ENCODE peak calls at places on chromosomes 11 and 22, in six cellular contexts. F is GM12878, Q is HCT116, B is GM23338, Y is HepG2, L is K562. S is an unnamed sample.

GRCh38 chr11:60263434-60263833 is 17.0 kb upstream of the MS4A4A start:
- DNase-seq in F (no peak), Q (no peak), B (no peak), Y (no peak), L (no peak), S (no peak)

GRCh38 chr11:3959015-3959917 is 103.8 kb downstream of the STIM1 start:
- DNase-seq in F (no peak), Q (no peak), B (peak; percentile 76), Y (peak; percentile 86), L (peak; percentile 41), S (no peak)

GRCh38 chr11:63490551-63491239 is at the start of gene PLAAT5:
- DNase-seq in F (no peak), Q (no peak), B (peak; percentile 81), Y (no peak), L (no peak), S (no peak)

GRCh38 chr11:26044389-26044788 is 287.5 kb upstream of the ANO3 start:
- DNase-seq in F (no peak), Q (no peak), B (no peak), Y (no peak), L (no peak), S (no peak)

GRCh38 chr11:79007811-79008294 is 433.0 kb downstream of the TENM4 start:
- DNase-seq in F (no peak), Q (no peak), B (no peak), Y (no peak), L (no peak), S (no peak)

GRCh38 chr11:120131941-120132644 is 5.8 kb downstream of the TRIM29 start:
- DNase-seq in F (no peak), Q (no peak), B (no peak), Y (peak; percentile 25), L (no peak), S (no peak)

GRCh38 chr22:39135092-39135896 is 17.2 kb downstream of the CBX7 start:
- DNase-seq in F (no peak), Q (peak; percentile 7), B (peak; percentile 91), Y (peak; percentile 55), L (peak; percentile 70), S (no peak)

GRCh38 chr11:45162064-45162375 is 15.6 kb downstream of the PRDM11 start:
- DNase-seq in F (no peak), Q (no peak), B (no peak), Y (no peak), L (no peak), S (no peak)

GRCh38 chr11:102799656-102800339 is 1.8 kb upstream of the MMP1 start:
- DNase-seq in F (no peak), Q (no peak), B (no peak), Y (no peak), L (no peak), S (no peak)

GRCh38 chr11:129249923-129250322 is 57.8 kb upstream of the ARHGAP32 start:
- DNase-seq in F (no peak), Q (no peak), B (no peak), Y (no peak), L (no peak), S (no peak)

GRCh38 chr11:120130991-120131760 is 6.7 kb downstream of the TRIM29 start:
- DNase-seq in F (no peak), Q (no peak), B (no peak), Y (no peak), L (no peak), S (no peak)

GRCh38 chr11:20364412-20364792 is 888 bp downstream of the HTATIP2 start:
- DNase-seq in F (no peak), Q (no peak), B (no peak), Y (no peak), L (peak; percentile 42), S (no peak)

GRCh38 chr11:3969613-3970012 is 114.1 kb downstream of the STIM1 start:
- DNase-seq in F (no peak), Q (no peak), B (no peak), Y (no peak), L (no peak), S (no peak)

GRCh38 chr11:45885274-45885920 is at the start of gene MAPK8IP1:
- DNase-seq in F (no peak), Q (no peak), B (peak; percentile 88), Y (peak; percentile 47), L (peak; percentile 98), S (no peak)

GRCh38 chr22:33240901-33241300 is 182.7 kb upstream of the SYN3 start:
- DNase-seq in F (no peak), Q (no peak), B (no peak), Y (no peak), L (no peak), S (no peak)

GRCh38 chr11:76824980-76825725 is 35.6 kb upstream of the ACER3 start:
- DNase-seq in F (no peak), Q (no peak), B (no peak), Y (no peak), L (no peak), S (no peak)

GRCh38 chr22:39481595-39481994 is 20.5 kb upstream of the MIEF1 start:
- DNase-seq in F (no peak), Q (no peak), B (no peak), Y (no peak), L (no peak), S (no peak)

GRCh38 chr11:11860103-11860979 is 18.6 kb downstream of the USP47 start:
- DNase-seq in F (no peak), Q (no peak), B (no peak), Y (no peak), L (no peak), S (no peak)

GRCh38 chr11:2302280-2302843 is 549 bp downstream of the TSPAN32 start:
- DNase-seq in F (no peak), Q (no peak), B (no peak), Y (no peak), L (peak; percentile 53), S (no peak)

GRCh38 chr11:75263944-75264349 is 23.4 kb downstream of the TPBGL start:
- DNase-seq in F (no peak), Q (no peak), B (no peak), Y (no peak), L (no peak), S (no peak)

GRCh38 chr11:19821993-19822392 is 109.4 kb downstream of the NAV2 start:
- DNase-seq in F (no peak), Q (no peak), B (no peak), Y (no peak), L (no peak), S (no peak)

GRCh38 chr11:11476499-11476898 is 123.4 kb upstream of the CSNK2A3 start:
- DNase-seq in F (no peak), Q (no peak), B (no peak), Y (no peak), L (no peak), S (no peak)

GRCh38 chr11:64563966-64564365 is 27.1 kb upstream of the SLC22A12 start:
- DNase-seq in F (no peak), Q (no peak), B (no peak), Y (no peak), L (no peak), S (no peak)

GRCh38 chr22:25364281-25364680 is 144.8 kb downstream of the CRYBB2 start:
- DNase-seq in F (no peak), Q (no peak), B (no peak), Y (no peak), L (no peak), S (no peak)

GRCh38 chr11:30960387-30960992 is 374.3 kb upstream of the MPPED2 start:
- DNase-seq in F (no peak), Q (peak; percentile 35), B (peak; percentile 73), Y (peak; percentile 44), L (no peak), S (peak; percentile 10)

GRCh38 chr11:69074786-69075185 is 26.1 kb downstream of the TPCN2 start:
- DNase-seq in F (no peak), Q (no peak), B (no peak), Y (no peak), L (no peak), S (no peak)

GRCh38 chr22:36979016-36979415 is 40.2 kb downstream of the TST start:
- DNase-seq in F (no peak), Q (no peak), B (no peak), Y (no peak), L (no peak), S (no peak)
- TF ChIP-seq REST in F (no peak), Q (no peak), B (no peak), Y (no peak), L (no peak), S (no peak)

DNA sequence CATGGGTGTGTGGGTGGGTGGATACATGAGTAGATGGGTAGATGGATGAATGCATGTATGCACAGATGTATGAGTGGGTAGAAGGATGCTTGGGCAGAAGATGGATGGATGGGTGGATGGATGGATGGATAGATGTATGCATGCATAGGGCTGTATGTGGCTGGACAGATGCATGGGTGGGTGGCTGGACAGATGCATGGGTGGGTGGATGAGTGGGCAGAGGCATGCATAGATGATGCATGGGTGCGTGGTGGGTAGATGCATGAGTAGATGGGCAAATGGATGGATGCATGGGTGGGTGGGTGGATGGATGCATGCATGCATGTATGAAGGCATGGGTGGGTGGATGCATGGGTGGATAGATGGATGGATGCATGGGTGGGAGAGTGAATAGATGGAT is 6.8 kb upstream of the CD248 start:
- DNase-seq in F (no peak), Q (no peak), B (no peak), Y (no peak), L (no peak), S (no peak)
- H3K4me1 ChIP-seq in F (peaks cover 8% of the 10 kb centered on the region), Q (peaks cover 44% of the 10 kb centered on the region), B (peaks cover 7% of the 10 kb centered on the region), Y (peaks cover 59% of the 10 kb centered on the region), L (peaks cover 48% of the 10 kb centered on the region), S (peaks cover 16% of the 10 kb centered on the region)

GRCh38 chr22:26891431-26891830 is 234.0 kb downstream of the MIAT start:
- DNase-seq in F (no peak), Q (no peak), B (no peak), Y (no peak), L (no peak), S (no peak)

GRCh38 chr22:26893034-26893710 is 235.8 kb downstream of the MIAT start:
- DNase-seq in F (no peak), Q (no peak), B (peak; percentile 19), Y (no peak), L (no peak), S (no peak)

GRCh38 chr22:26893711-26894110 is 236.3 kb downstream of the MIAT start:
- DNase-seq in F (no peak), Q (no peak), B (peak; percentile 63), Y (no peak), L (no peak), S (no peak)

GRCh38 chr22:26890870-26891269 is 233.5 kb downstream of the MIAT start:
- DNase-seq in F (no peak), Q (peak; percentile 0), B (peak; percentile 29), Y (no peak), L (no peak), S (no peak)

DNA sequence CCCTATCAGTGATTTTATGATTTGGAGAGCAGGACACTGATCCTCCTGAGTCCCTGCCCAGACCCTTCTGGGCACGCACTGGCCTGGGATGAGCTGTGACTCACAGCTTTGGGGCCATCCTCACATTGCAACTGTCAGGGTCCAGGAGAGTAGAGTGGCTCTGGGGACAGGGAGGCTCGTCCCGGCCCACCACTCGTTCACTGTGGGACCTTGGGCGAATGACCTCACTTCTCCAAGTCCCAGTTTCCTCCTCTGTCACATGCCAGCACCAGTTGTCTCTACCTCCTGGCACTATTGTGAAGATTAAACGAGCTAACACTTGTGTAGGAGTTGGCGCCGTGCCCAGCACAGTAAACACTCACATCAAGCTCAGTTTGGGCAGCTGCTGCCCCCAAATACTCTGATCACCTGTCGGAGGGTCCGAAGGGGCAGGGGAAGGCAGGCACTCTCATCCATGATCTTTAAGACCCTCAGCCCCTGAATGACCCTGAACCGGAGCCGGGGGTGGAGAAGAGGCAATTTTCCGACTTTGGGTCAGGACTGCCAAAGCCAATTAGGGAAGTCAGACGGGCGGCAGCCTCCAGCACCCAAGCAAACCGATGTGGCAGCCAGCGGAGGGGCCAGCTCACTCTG is 235.1 kb downstream of the MIAT start:
- DNase-seq in F (no peak), Q (no peak), B (no peak), Y (no peak), L (no peak), S (no peak)
- H3K27me3 ChIP-seq in F (peaks cover 9% of the 10 kb centered on the region), Q (peaks cover 49% of the 10 kb centered on the region), B (no peaks in the 10 kb centered on the region), Y (peaks cover 3% of the 10 kb centered on the region), L (peaks cover 14% of the 10 kb centered on the region), S (no peaks in the 10 kb centered on the region)

GRCh38 chr11:59187587-59187986 is 15.7 kb downstream of the DTX4 start:
- DNase-seq in F (no peak), Q (no peak), B (no peak), Y (no peak), L (no peak), S (no peak)
- TF ChIP-seq REST in F (no peak), Q (no peak), B (no peak), Y (no peak), L (no peak), S (no peak)